ENCODE peak calls at places on chromosomes 2 and 18, in five cellular contexts. One of them, this sample, is unnamed.

GRCh38 chr2:104944495-104944894 is 90.6 kb downstream of the POU3F3 start:
- DNase-seq in mucosa of descending colon: no peak
- DNase-seq in GM20000: no peak
- DNase-seq in endothelial cell: peak
- DNase-seq in activated CD4-positive, alpha-beta T cell treated with anti-CD3 and anti-CD28 coated beads, Interleukin-2, amount 50 U/mL, for 48 hours: no peak
- DNase-seq in this sample: no peak

GRCh38 chr2:65429799-65430514 is 2.4 kb downstream of the SPRED2 start:
- DNase-seq in activated CD4-positive, alpha-beta T cell treated with anti-CD3 and anti-CD28 coated beads, Interleukin-2, amount 50 U/mL, for 48 hours: no peak
- DNase-seq in mucosa of descending colon: no peak
- DNase-seq in GM20000: no peak
- DNase-seq in endothelial cell: peak
- DNase-seq in this sample: no peak

GRCh38 chr18:50817898-50818250 is 1.9 kb downstream of the MRO start:
- DNase-seq in activated CD4-positive, alpha-beta T cell treated with anti-CD3 and anti-CD28 coated beads, Interleukin-2, amount 50 U/mL, for 48 hours: no peak
- DNase-seq in GM20000: no peak
- DNase-seq in endothelial cell: no peak
- DNase-seq in mucosa of descending colon: no peak
- DNase-seq in this sample: no peak

GRCh38 chr2:139031722-139032121 is 251.5 kb upstream of the NXPH2 start:
- DNase-seq in endothelial cell: peak
- DNase-seq in GM20000: no peak
- DNase-seq in activated CD4-positive, alpha-beta T cell treated with anti-CD3 and anti-CD28 coated beads, Interleukin-2, amount 50 U/mL, for 48 hours: no peak
- DNase-seq in mucosa of descending colon: no peak
- DNase-seq in this sample: peak

GRCh38 chr2:43226955-43227829 is 786 bp upstream of the ZFP36L2 start:
- DNase-seq in activated CD4-positive, alpha-beta T cell treated with anti-CD3 and anti-CD28 coated beads, Interleukin-2, amount 50 U/mL, for 48 hours: peak
- DNase-seq in mucosa of descending colon: peak
- DNase-seq in endothelial cell: peak
- DNase-seq in GM20000: peak
- DNase-seq in this sample: no peak

GRCh38 chr2:185284696-185285095 is 453.9 kb upstream of the FSIP2 start:
- DNase-seq in activated CD4-positive, alpha-beta T cell treated with anti-CD3 and anti-CD28 coated beads, Interleukin-2, amount 50 U/mL, for 48 hours: no peak
- DNase-seq in endothelial cell: no peak
- DNase-seq in GM20000: no peak
- DNase-seq in mucosa of descending colon: no peak
- DNase-seq in this sample: no peak

GRCh38 chr2:24830351-24830750 is 37.1 kb downstream of the CENPO start:
- DNase-seq in endothelial cell: no peak
- DNase-seq in GM20000: peak
- DNase-seq in activated CD4-positive, alpha-beta T cell treated with anti-CD3 and anti-CD28 coated beads, Interleukin-2, amount 50 U/mL, for 48 hours: no peak
- DNase-seq in mucosa of descending colon: no peak
- DNase-seq in this sample: no peak

GRCh38 chr2:176187306-176188217 is 906 bp upstream of the HOXD1 start:
- DNase-seq in endothelial cell: peak
- DNase-seq in activated CD4-positive, alpha-beta T cell treated with anti-CD3 and anti-CD28 coated beads, Interleukin-2, amount 50 U/mL, for 48 hours: no peak
- DNase-seq in mucosa of descending colon: peak
- DNase-seq in GM20000: peak
- DNase-seq in this sample: no peak

GRCh38 chr18:7750095-7750663 is 183.1 kb downstream of the PTPRM start:
- DNase-seq in GM20000: no peak
- DNase-seq in endothelial cell: no peak
- DNase-seq in activated CD4-positive, alpha-beta T cell treated with anti-CD3 and anti-CD28 coated beads, Interleukin-2, amount 50 U/mL, for 48 hours: no peak
- DNase-seq in mucosa of descending colon: no peak
- DNase-seq in this sample: no peak

GRCh38 chr18:48037481-48038271 is 107.2 kb upstream of the SMAD2 start:
- DNase-seq in activated CD4-positive, alpha-beta T cell treated with anti-CD3 and anti-CD28 coated beads, Interleukin-2, amount 50 U/mL, for 48 hours: no peak
- DNase-seq in GM20000: no peak
- DNase-seq in mucosa of descending colon: no peak
- DNase-seq in endothelial cell: peak
- DNase-seq in this sample: no peak

GRCh38 chr2:64960819-64961218 is 28.4 kb upstream of the SLC1A4 start:
- DNase-seq in mucosa of descending colon: no peak
- DNase-seq in activated CD4-positive, alpha-beta T cell treated with anti-CD3 and anti-CD28 coated beads, Interleukin-2, amount 50 U/mL, for 48 hours: no peak
- DNase-seq in endothelial cell: no peak
- DNase-seq in GM20000: no peak
- DNase-seq in this sample: no peak

GRCh38 chr2:165803123-165803760 is 9.2 kb upstream of the GALNT3 start:
- DNase-seq in mucosa of descending colon: peak
- DNase-seq in GM20000: no peak
- DNase-seq in activated CD4-positive, alpha-beta T cell treated with anti-CD3 and anti-CD28 coated beads, Interleukin-2, amount 50 U/mL, for 48 hours: no peak
- DNase-seq in endothelial cell: no peak
- DNase-seq in this sample: no peak

GRCh38 chr18:26618130-26618529 is 69.8 kb upstream of the KCTD1 start:
- DNase-seq in activated CD4-positive, alpha-beta T cell treated with anti-CD3 and anti-CD28 coated beads, Interleukin-2, amount 50 U/mL, for 48 hours: no peak
- DNase-seq in mucosa of descending colon: no peak
- DNase-seq in endothelial cell: no peak
- DNase-seq in GM20000: no peak
- DNase-seq in this sample: no peak

This sample was measured in GM12864.